ENCODE peak calls at places on chromosomes 4 and X, in seven cellular contexts. J, G, R, Q, C, W and L are unnamed samples.

GRCh38 chrX:116230136-116230886 is 59.8 kb downstream of the AGTR2 start:
- DNase-seq in J (no peak), G (peak), R (no peak), Q (no peak), C (no peak), W (no peak), L (no peak)

GRCh38 chr4:185880571-185880970 is 68.6 kb upstream of the SORBS2 start:
- DNase-seq in J (no peak), G (no peak), R (no peak), Q (no peak), C (peak), W (no peak), L (no peak)

GRCh38 chr4:76803522-76803921 is 94.4 kb downstream of the SOWAHB start:
- DNase-seq in J (peak), G (peak), R (peak), Q (no peak), C (peak), W (no peak), L (peak)

GRCh38 chr4:88378691-88379559 is at the start of gene HERC6:
- DNase-seq in J (peak), G (peak), R (peak), Q (peak), C (peak), W (peak), L (peak)

GRCh38 chrX:17692709-17693346 is 44.5 kb upstream of the SCML1 start:
- DNase-seq in J (no peak), G (peak), R (peak), Q (no peak), C (peak), W (no peak), L (peak)

GRCh38 chr4:156593464-156593863 is 378.1 kb downstream of the PDGFC start:
- DNase-seq in J (no peak), G (peak), R (no peak), Q (no peak), C (no peak), W (no peak), L (no peak)

GRCh38 chr4:71261633-71262121 is 77.1 kb upstream of the SLC4A4 start:
- DNase-seq in J (no peak), G (no peak), R (peak), Q (no peak), C (no peak), W (no peak), L (no peak)

GRCh38 chrX:52353838-52354237 is 15.0 kb upstream of the XAGE2 start:
- DNase-seq in J (no peak), G (no peak), R (no peak), Q (no peak), C (no peak), W (no peak), L (peak)

GRCh38 chrX:46628406-46629371 is 55.1 kb downstream of the CHST7 start:
- DNase-seq in J (peak), G (peak), R (peak), Q (no peak), C (no peak), W (no peak), L (no peak)

GRCh38 chrX:23390979-23391378 is 56.3 kb downstream of the PTCHD1 start:
- DNase-seq in J (no peak), G (no peak), R (no peak), Q (no peak), C (no peak), W (no peak), L (no peak)